ENCODE peak calls at places on chromosome 3, in eight cellular contexts. One of them, this sample, is unnamed.

GRCh38 chr3:69033470-69033869 is 18.7 kb downstream of the TMF1 start:
- DNase-seq in fibroblast of mammary gland: peak
- DNase-seq in astrocyte: no peak
- DNase-seq in ureter: no peak
- DNase-seq in right atrium auricular region: no peak
- DNase-seq in adrenal gland: no peak
- DNase-seq in activated CD8-positive, alpha-beta memory T cell treated with anti-CD3 and anti-CD28 coated beads, Interleukin-2, amount 50 U/mL, for 4 hours: no peak
- DNase-seq in ACHN: no peak
- DNase-seq in this sample: no peak

GRCh38 chr3:15860014-15860934 is 62.5 kb upstream of the ANKRD28 start:
- DNase-seq in fibroblast of mammary gland: peak
- DNase-seq in astrocyte: peak
- DNase-seq in ureter: peak
- DNase-seq in right atrium auricular region: no peak
- DNase-seq in adrenal gland: peak
- DNase-seq in activated CD8-positive, alpha-beta memory T cell treated with anti-CD3 and anti-CD28 coated beads, Interleukin-2, amount 50 U/mL, for 4 hours: no peak
- DNase-seq in ACHN: peak
- DNase-seq in this sample: no peak

GRCh38 chr3:97927699-97928098 is 44.5 kb downstream of the RIOX2 start:
- DNase-seq in fibroblast of mammary gland: no peak
- DNase-seq in astrocyte: peak
- DNase-seq in ureter: no peak
- DNase-seq in right atrium auricular region: no peak
- DNase-seq in adrenal gland: no peak
- DNase-seq in activated CD8-positive, alpha-beta memory T cell treated with anti-CD3 and anti-CD28 coated beads, Interleukin-2, amount 50 U/mL, for 4 hours: no peak
- DNase-seq in ACHN: no peak
- DNase-seq in this sample: no peak

GRCh38 chr3:56087460-56087859 is 380.8 kb downstream of the ERC2 start:
- DNase-seq in fibroblast of mammary gland: no peak
- DNase-seq in astrocyte: no peak
- DNase-seq in ureter: no peak
- DNase-seq in right atrium auricular region: no peak
- DNase-seq in adrenal gland: no peak
- DNase-seq in activated CD8-positive, alpha-beta memory T cell treated with anti-CD3 and anti-CD28 coated beads, Interleukin-2, amount 50 U/mL, for 4 hours: no peak
- DNase-seq in ACHN: no peak
- DNase-seq in this sample: no peak

GRCh38 chr3:6805236-6805635 is 55.7 kb upstream of the GRM7 start:
- DNase-seq in fibroblast of mammary gland: no peak
- DNase-seq in astrocyte: peak
- DNase-seq in ureter: no peak
- DNase-seq in right atrium auricular region: no peak
- DNase-seq in adrenal gland: no peak
- DNase-seq in activated CD8-positive, alpha-beta memory T cell treated with anti-CD3 and anti-CD28 coated beads, Interleukin-2, amount 50 U/mL, for 4 hours: no peak
- DNase-seq in ACHN: no peak
- DNase-seq in this sample: no peak

GRCh38 chr3:107884719-107885460 is 205.9 kb downstream of the CD47 start:
- DNase-seq in fibroblast of mammary gland: peak
- DNase-seq in astrocyte: peak
- DNase-seq in ureter: no peak
- DNase-seq in right atrium auricular region: no peak
- DNase-seq in adrenal gland: no peak
- DNase-seq in activated CD8-positive, alpha-beta memory T cell treated with anti-CD3 and anti-CD28 coated beads, Interleukin-2, amount 50 U/mL, for 4 hours: no peak
- DNase-seq in ACHN: peak
- DNase-seq in this sample: no peak

GRCh38 chr3:186930143-186930638 is at the start of gene ST6GAL1:
- DNase-seq in fibroblast of mammary gland: peak
- DNase-seq in astrocyte: peak
- DNase-seq in ureter: peak
- DNase-seq in right atrium auricular region: peak
- DNase-seq in adrenal gland: peak
- DNase-seq in activated CD8-positive, alpha-beta memory T cell treated with anti-CD3 and anti-CD28 coated beads, Interleukin-2, amount 50 U/mL, for 4 hours: peak
- DNase-seq in ACHN: peak
- DNase-seq in this sample: peak

GRCh38 chr3:23575697-23576096 is 230.1 kb upstream of the UBE2E1 start:
- DNase-seq in fibroblast of mammary gland: peak
- DNase-seq in astrocyte: peak
- DNase-seq in ureter: no peak
- DNase-seq in right atrium auricular region: no peak
- DNase-seq in adrenal gland: no peak
- DNase-seq in activated CD8-positive, alpha-beta memory T cell treated with anti-CD3 and anti-CD28 coated beads, Interleukin-2, amount 50 U/mL, for 4 hours: no peak
- DNase-seq in ACHN: no peak
- DNase-seq in this sample: no peak

GRCh38 chr3:66395635-66396034 is 105.2 kb downstream of the LRIG1 start:
- DNase-seq in fibroblast of mammary gland: no peak
- DNase-seq in astrocyte: no peak
- DNase-seq in ureter: no peak
- DNase-seq in right atrium auricular region: no peak
- DNase-seq in adrenal gland: no peak
- DNase-seq in activated CD8-positive, alpha-beta memory T cell treated with anti-CD3 and anti-CD28 coated beads, Interleukin-2, amount 50 U/mL, for 4 hours: no peak
- DNase-seq in ACHN: no peak
- DNase-seq in this sample: no peak

GRCh38 chr3:17175187-17175839 is 290.6 kb downstream of the PLCL2 start:
- DNase-seq in fibroblast of mammary gland: peak
- DNase-seq in astrocyte: peak
- DNase-seq in ureter: no peak
- DNase-seq in right atrium auricular region: no peak
- DNase-seq in adrenal gland: no peak
- DNase-seq in activated CD8-positive, alpha-beta memory T cell treated with anti-CD3 and anti-CD28 coated beads, Interleukin-2, amount 50 U/mL, for 4 hours: no peak
- DNase-seq in ACHN: peak
- DNase-seq in this sample: no peak

GRCh38 chr3:115436767-115437301 is 186.5 kb upstream of the GAP43 start:
- DNase-seq in fibroblast of mammary gland: peak
- DNase-seq in astrocyte: peak
- DNase-seq in ureter: no peak
- DNase-seq in right atrium auricular region: no peak
- DNase-seq in adrenal gland: peak
- DNase-seq in activated CD8-positive, alpha-beta memory T cell treated with anti-CD3 and anti-CD28 coated beads, Interleukin-2, amount 50 U/mL, for 4 hours: no peak
- DNase-seq in ACHN: peak
- DNase-seq in this sample: no peak

GRCh38 chr3:57696861-57697321 is 4.0 kb upstream of the DENND6A start:
- DNase-seq in fibroblast of mammary gland: peak
- DNase-seq in astrocyte: peak
- DNase-seq in ureter: no peak
- DNase-seq in right atrium auricular region: no peak
- DNase-seq in adrenal gland: no peak
- DNase-seq in activated CD8-positive, alpha-beta memory T cell treated with anti-CD3 and anti-CD28 coated beads, Interleukin-2, amount 50 U/mL, for 4 hours: no peak
- DNase-seq in ACHN: no peak
- DNase-seq in this sample: no peak

GRCh38 chr3:106305127-106305526 is 436.3 kb upstream of the CBLB start:
- DNase-seq in fibroblast of mammary gland: peak
- DNase-seq in astrocyte: no peak
- DNase-seq in ureter: no peak
- DNase-seq in right atrium auricular region: no peak
- DNase-seq in adrenal gland: no peak
- DNase-seq in activated CD8-positive, alpha-beta memory T cell treated with anti-CD3 and anti-CD28 coated beads, Interleukin-2, amount 50 U/mL, for 4 hours: no peak
- DNase-seq in ACHN: no peak
- DNase-seq in this sample: no peak

GRCh38 chr3:133277813-133278212 is 122.0 kb upstream of the BFSP2 start:
- DNase-seq in fibroblast of mammary gland: no peak
- DNase-seq in astrocyte: peak
- DNase-seq in ureter: no peak
- DNase-seq in right atrium auricular region: no peak
- DNase-seq in adrenal gland: peak
- DNase-seq in activated CD8-positive, alpha-beta memory T cell treated with anti-CD3 and anti-CD28 coated beads, Interleukin-2, amount 50 U/mL, for 4 hours: no peak
- DNase-seq in ACHN: no peak
- DNase-seq in this sample: no peak

GRCh38 chr3:186519021-186519658 is 25.0 kb downstream of the CRYGS start:
- DNase-seq in fibroblast of mammary gland: no peak
- DNase-seq in astrocyte: no peak
- DNase-seq in ureter: no peak
- DNase-seq in right atrium auricular region: no peak
- DNase-seq in adrenal gland: no peak
- DNase-seq in activated CD8-positive, alpha-beta memory T cell treated with anti-CD3 and anti-CD28 coated beads, Interleukin-2, amount 50 U/mL, for 4 hours: peak
- DNase-seq in ACHN: no peak
- DNase-seq in this sample: peak

GRCh38 chr3:174949523-174949922 is 90.4 kb downstream of the NAALADL2 start:
- DNase-seq in fibroblast of mammary gland: peak
- DNase-seq in astrocyte: peak
- DNase-seq in ureter: no peak
- DNase-seq in right atrium auricular region: no peak
- DNase-seq in adrenal gland: no peak
- DNase-seq in activated CD8-positive, alpha-beta memory T cell treated with anti-CD3 and anti-CD28 coated beads, Interleukin-2, amount 50 U/mL, for 4 hours: no peak
- DNase-seq in ACHN: no peak
- DNase-seq in this sample: no peak

GRCh38 chr3:185796431-185797107 is 28.3 kb downstream of the IGF2BP2 start:
- DNase-seq in fibroblast of mammary gland: peak
- DNase-seq in astrocyte: peak
- DNase-seq in ureter: no peak
- DNase-seq in right atrium auricular region: no peak
- DNase-seq in adrenal gland: peak
- DNase-seq in activated CD8-positive, alpha-beta memory T cell treated with anti-CD3 and anti-CD28 coated beads, Interleukin-2, amount 50 U/mL, for 4 hours: no peak
- DNase-seq in ACHN: peak
- DNase-seq in this sample: no peak

GRCh38 chr3:40921251-40921650 is 278.1 kb upstream of the CTNNB1 start:
- DNase-seq in fibroblast of mammary gland: no peak
- DNase-seq in astrocyte: no peak
- DNase-seq in ureter: no peak
- DNase-seq in right atrium auricular region: no peak
- DNase-seq in adrenal gland: no peak
- DNase-seq in activated CD8-positive, alpha-beta memory T cell treated with anti-CD3 and anti-CD28 coated beads, Interleukin-2, amount 50 U/mL, for 4 hours: no peak
- DNase-seq in ACHN: no peak
- DNase-seq in this sample: no peak

GRCh38 chr3:133490468-133491351 is 82.8 kb upstream of the CDV3 start:
- DNase-seq in fibroblast of mammary gland: no peak
- DNase-seq in astrocyte: no peak
- DNase-seq in ureter: no peak
- DNase-seq in right atrium auricular region: no peak
- DNase-seq in adrenal gland: no peak
- DNase-seq in activated CD8-positive, alpha-beta memory T cell treated with anti-CD3 and anti-CD28 coated beads, Interleukin-2, amount 50 U/mL, for 4 hours: peak
- DNase-seq in ACHN: no peak
- DNase-seq in this sample: peak